ENCODE peak calls at places on chromosomes 6 and 20, in ten cellular contexts. J, B, N, L, C, R, T, X, Y and E are unnamed samples.

GRCh38 chr6:54031194-54031593 is 80.0 kb upstream of the MLIP start:
- DNase-seq in N (no peak), B (no peak), L (no peak), T (no peak), R (no peak), J (no peak), C (no peak), X (no peak), Y (no peak), E (no peak)

GRCh38 chr6:31402324-31403282 is 792 bp upstream of the MICA start:
- DNase-seq in B (peak), R (no peak), J (peak), L (peak), C (no peak), Y (peak), T (no peak), N (peak), X (no peak), E (peak)

GRCh38 chr6:14001329-14002012 is 76.7 kb downstream of the RNF182 start:
- DNase-seq in T (no peak), L (no peak), N (no peak), R (peak), C (no peak), B (peak), Y (no peak), X (no peak), J (no peak), E (peak)

GRCh38 chr6:34021839-34022190 is 124.1 kb downstream of the GRM4 start:
- DNase-seq in J (no peak), R (no peak), B (no peak), N (no peak), T (no peak), Y (peak), X (no peak), L (no peak), C (peak), E (no peak)

GRCh38 chr6:169807699-169808607 is 56.5 kb downstream of the ERMARD start:
- DNase-seq in X (no peak), J (no peak), B (no peak), T (no peak), L (peak), R (no peak), Y (no peak), C (no peak), N (no peak), E (no peak)

GRCh38 chr20:38178065-38178471 is 13.0 kb upstream of the TGM2 start:
- DNase-seq in C (no peak), N (no peak), R (no peak), T (no peak), J (no peak), B (no peak), Y (no peak), L (no peak), X (no peak), E (no peak)

GRCh38 chr6:25659633-25660368 is 7.8 kb downstream of the SCGN start:
- DNase-seq in J (no peak), R (no peak), L (no peak), C (no peak), X (no peak), N (no peak), T (no peak), B (no peak), Y (no peak), E (no peak)

GRCh38 chr6:26420607-26421235 is 18.6 kb downstream of the BTN3A1 start:
- DNase-seq in B (peak), C (no peak), L (peak), Y (peak), J (no peak), R (peak), X (peak), T (no peak), N (peak), E (peak)

GRCh38 chr6:146719387-146719786 is 120.6 kb downstream of the ADGB start:
- DNase-seq in N (no peak), Y (no peak), X (no peak), B (no peak), C (no peak), T (no peak), J (no peak), L (no peak), R (no peak), E (no peak)

GRCh38 chr20:59174975-59175374 is 11.4 kb downstream of the ZNF831 start:
- DNase-seq in N (no peak), B (no peak), Y (no peak), L (no peak), T (no peak), J (no peak), C (no peak), X (no peak), R (no peak), E (no peak)

GRCh38 chr20:59175861-59176260 is 12.2 kb downstream of the ZNF831 start:
- DNase-seq in C (no peak), R (no peak), Y (peak), X (no peak), N (no peak), L (no peak), B (no peak), T (no peak), J (no peak), E (no peak)

GRCh38 chr20:59178983-59179595 is 15.5 kb downstream of the ZNF831 start:
- DNase-seq in N (no peak), Y (no peak), B (no peak), T (no peak), X (peak), L (no peak), R (no peak), C (no peak), J (no peak), E (no peak)

GRCh38 chr20:59177266-59178250 is 13.9 kb downstream of the ZNF831 start:
- DNase-seq in L (no peak), J (no peak), T (no peak), B (no peak), C (no peak), R (no peak), Y (no peak), N (no peak), X (no peak), E (no peak)

DNA sequence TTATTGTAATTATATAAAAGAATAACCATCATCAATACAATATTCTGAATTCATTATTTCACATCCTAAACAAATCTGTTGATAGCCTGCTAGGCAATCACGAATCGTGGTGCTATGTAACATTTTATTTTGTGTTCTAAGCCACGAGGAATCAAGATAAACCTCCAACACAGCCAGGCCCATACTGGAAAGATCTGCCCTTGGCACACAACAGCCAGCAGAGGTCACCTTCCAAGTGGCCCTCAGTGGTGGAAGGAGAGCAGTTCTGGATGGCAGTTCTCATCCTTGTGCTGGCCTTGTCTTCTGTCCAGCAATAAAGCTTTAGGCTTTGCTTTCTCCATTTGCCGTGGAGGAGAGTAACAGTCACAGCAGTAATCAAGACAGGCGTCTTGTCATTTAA is 13.2 kb downstream of the ZNF831 start:
- DNase-seq in T (no peak), N (no peak), B (no peak), C (no peak), X (no peak), R (no peak), J (no peak), L (no peak), Y (no peak), E (no peak)
- TF ChIP-seq CTCF in T (no peak), N (peak), B (no peak), C (no peak), X (no peak), R (no peak), J (no peak), L (no peak), Y (no peak), E (no peak)

DNA sequence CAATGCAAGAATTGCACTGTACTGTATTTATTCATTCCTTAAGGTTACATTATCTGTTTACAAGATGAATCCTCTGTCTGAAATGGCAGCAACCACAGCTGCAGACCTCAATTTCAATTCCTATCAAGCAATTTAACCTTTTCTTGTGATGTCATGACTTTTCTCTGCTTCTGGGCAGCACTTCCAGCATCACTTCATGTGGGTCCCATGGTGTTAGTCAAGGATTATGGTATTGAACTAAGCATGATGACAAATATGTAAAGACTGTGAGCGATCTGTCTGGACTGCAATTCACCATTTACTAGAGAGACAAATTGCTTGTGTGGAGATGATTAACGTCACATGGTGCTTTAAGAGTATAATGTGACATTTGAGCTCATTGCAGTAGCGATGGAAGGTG is 90.5 kb upstream of the CCN2 start:
- DNase-seq in B (no peak), L (no peak), Y (no peak), T (no peak), X (no peak), J (no peak), N (no peak), R (no peak), C (no peak), E (no peak)
- H3K27ac ChIP-seq in B (no peak), L (no peak), Y (no peak), T (no peak), X (no peak), J (no peak), N (no peak), R (no peak), C (no peak), E (no peak)

GRCh38 chr6:28898710-28898965 is 25.1 kb downstream of the TRIM27 start:
- DNase-seq in Y (no peak), C (no peak), N (no peak), T (no peak), J (no peak), R (no peak), X (no peak), B (no peak), L (no peak), E (no peak)

GRCh38 chr6:28900577-28901266 is 23.1 kb downstream of the TRIM27 start:
- DNase-seq in T (no peak), J (no peak), B (no peak), L (no peak), N (peak), R (no peak), C (no peak), Y (no peak), X (no peak), E (no peak)

GRCh38 chr6:28895131-28895812 is 28.5 kb downstream of the TRIM27 start:
- DNase-seq in X (peak), B (peak), L (peak), N (peak), Y (peak), J (peak), R (peak), T (peak), C (peak), E (peak)

GRCh38 chr6:28893172-28893799 is 30.5 kb downstream of the TRIM27 start:
- DNase-seq in R (no peak), N (no peak), Y (no peak), J (no peak), X (no peak), C (no peak), B (no peak), T (no peak), L (no peak), E (no peak)

GRCh38 chr6:28896505-28897392 is 27.0 kb downstream of the TRIM27 start:
- DNase-seq in B (peak), C (peak), L (peak), X (peak), R (peak), Y (peak), J (peak), N (peak), T (no peak), E (peak)
- TF ChIP-seq CTCF in B (peak), C (peak), L (peak), X (peak), R (peak), Y (peak), J (peak), N (peak), T (peak), E (no peak)

GRCh38 chr6:160798625-160799024 is 96.6 kb downstream of the PLG start:
- DNase-seq in X (no peak), Y (no peak), B (peak), T (no peak), L (no peak), C (no peak), J (no peak), R (no peak), N (peak), E (no peak)

GRCh38 chr6:160791981-160792418 is 90.0 kb downstream of the PLG start:
- DNase-seq in T (no peak), Y (no peak), L (no peak), J (no peak), R (no peak), X (no peak), N (no peak), C (no peak), B (no peak), E (no peak)

GRCh38 chr6:160793652-160794051 is 91.6 kb downstream of the PLG start:
- DNase-seq in N (no peak), J (no peak), R (no peak), B (no peak), L (no peak), C (no peak), T (no peak), X (no peak), Y (no peak), E (no peak)

GRCh38 chr6:160792711-160793110 is 90.7 kb downstream of the PLG start:
- DNase-seq in R (no peak), X (no peak), B (no peak), C (no peak), T (no peak), J (no peak), L (no peak), N (no peak), Y (no peak), E (no peak)

GRCh38 chr6:160795716-160796115 is 93.7 kb downstream of the PLG start:
- DNase-seq in J (no peak), X (no peak), C (no peak), Y (no peak), B (no peak), R (no peak), N (no peak), T (no peak), L (no peak), E (no peak)
- H3K27ac ChIP-seq in J (no peak), X (no peak), C (no peak), Y (no peak), B (no peak), R (no peak), N (no peak), T (no peak), L (no peak), E (no peak)